ENCODE peak calls at places on chromosomes 6 and 20, in nine cellular contexts. U, X, W, Z, M, C, S, B and O are unnamed samples.

GRCh38 chr6:130843575-130844320 is 16.5 kb downstream of the SMLR1 start:
- DNase-seq in W (peak), C (no peak), S (no peak), M (no peak), X (no peak), Z (peak), U (no peak), B (peak), O (peak)

GRCh38 chr6:161396539-161396938 is 122.7 kb upstream of the AGPAT4 start:
- DNase-seq in M (no peak), S (no peak), B (no peak), W (no peak), U (no peak), X (no peak), Z (no peak), C (no peak), O (no peak)

GRCh38 chr6:100803264-100803663 is 77.9 kb downstream of the ASCC3 start:
- DNase-seq in U (no peak), B (peak), W (no peak), Z (no peak), M (no peak), X (no peak), S (no peak), C (no peak), O (no peak)

GRCh38 chr6:159996087-159996622 is 27.3 kb downstream of the IGF2R start:
- DNase-seq in C (no peak), Z (no peak), B (no peak), W (no peak), X (no peak), U (no peak), S (no peak), M (no peak), O (no peak)

GRCh38 chr6:7815716-7816115 is 89.8 kb downstream of the BMP6 start:
- DNase-seq in M (no peak), W (no peak), S (no peak), Z (no peak), C (no peak), B (no peak), U (no peak), X (no peak), O (no peak)

GRCh38 chr6:373773-374724 is 17.5 kb upstream of the IRF4 start:
- DNase-seq in M (no peak), Z (no peak), C (no peak), X (no peak), U (no peak), B (no peak), W (no peak), S (no peak), O (no peak)

GRCh38 chr6:148747145-148747492 is 289 bp downstream of the UST start:
- DNase-seq in C (no peak), W (peak), X (peak), U (peak), S (no peak), Z (peak), M (peak), B (peak), O (no peak)

GRCh38 chr6:56278186-56278585 is 30.8 kb upstream of the COL21A1 start:
- DNase-seq in M (no peak), Z (no peak), B (no peak), U (no peak), S (no peak), W (no peak), X (no peak), C (no peak), O (peak)

GRCh38 chr20:50695144-50695872 is 4.0 kb upstream of the RIPOR3 start:
- DNase-seq in Z (no peak), U (no peak), S (no peak), C (no peak), X (no peak), B (peak), W (no peak), M (no peak), O (no peak)

GRCh38 chr20:58366016-58366415 is 23.0 kb upstream of the VAPB start:
- DNase-seq in U (peak), W (no peak), S (no peak), C (no peak), X (no peak), Z (no peak), B (no peak), M (no peak), O (no peak)

GRCh38 chr20:6636209-6637159 is 131.0 kb upstream of the BMP2 start:
- DNase-seq in X (no peak), B (peak), Z (peak), S (no peak), M (no peak), W (peak), C (no peak), U (no peak), O (peak)

GRCh38 chr6:53461041-53461656 is 83.8 kb downstream of the GCLC start:
- DNase-seq in B (no peak), M (no peak), C (no peak), W (no peak), S (no peak), X (no peak), Z (no peak), U (no peak), O (peak)

GRCh38 chr6:13272131-13273046 is 55.9 kb downstream of the TBC1D7 start:
- DNase-seq in Z (no peak), X (no peak), W (no peak), B (no peak), M (no peak), S (no peak), C (no peak), U (no peak), O (no peak)

GRCh38 chr6:14239097-14239496 is 121.5 kb downstream of the CD83 start:
- DNase-seq in B (no peak), X (no peak), U (no peak), W (no peak), C (no peak), Z (no peak), M (no peak), S (no peak), O (no peak)

GRCh38 chr6:34615574-34616229 is 59.6 kb upstream of the SPDEF start:
- DNase-seq in B (no peak), U (no peak), Z (no peak), C (no peak), W (no peak), M (no peak), X (no peak), S (no peak), O (no peak)

GRCh38 chr6:26026833-26027490 is 60.3 kb upstream of the HFE start:
- DNase-seq in B (peak), X (peak), C (peak), W (peak), Z (peak), M (peak), U (peak), S (peak), O (peak)

GRCh38 chr6:117907600-117908245 is 659 bp downstream of the SLC35F1 start:
- DNase-seq in Z (peak), S (no peak), W (no peak), M (no peak), X (peak), C (no peak), U (peak), B (no peak), O (peak)

GRCh38 chr20:61742097-61742805 is 323.4 kb downstream of the TAF4 start:
- DNase-seq in U (no peak), Z (no peak), S (no peak), B (no peak), C (no peak), X (no peak), M (no peak), W (peak), O (no peak)

GRCh38 chr6:158003910-158004695 is 22.4 kb downstream of the SYNJ2 start:
- DNase-seq in X (no peak), S (no peak), W (peak), M (no peak), B (no peak), U (no peak), C (no peak), Z (no peak), O (no peak)

GRCh38 chr20:50186151-50186885 is 4.3 kb upstream of the CEBPB start:
- DNase-seq in W (peak), U (peak), Z (peak), S (peak), M (no peak), C (peak), X (peak), B (peak), O (peak)